ENCODE peak calls at places on chromosome 9, in seven cellular contexts. M, B, H, E, I, G and N are unnamed samples.

GRCh38 chr9:35976726-35977125 is 18.8 kb upstream of the OR2S2 start:
- DNase-seq in M (no peak), B (no peak), H (no peak), E (no peak), I (no peak), G (no peak), N (no peak)

GRCh38 chr9:123742009-123742767 is 187.7 kb downstream of the DENND1A start:
- DNase-seq in M (no peak), B (no peak), H (peak), E (no peak), I (no peak), G (no peak), N (no peak)

GRCh38 chr9:133730994-133731715 is 7.0 kb downstream of the SARDH start:
- DNase-seq in M (no peak), B (no peak), H (no peak), E (no peak), I (no peak), G (no peak), N (no peak)

GRCh38 chr9:134682026-134682425 is 40.4 kb downstream of the COL5A1 start:
- DNase-seq in M (no peak), B (no peak), H (no peak), E (no peak), I (no peak), G (no peak), N (no peak)

GRCh38 chr9:106376689-106377088 is 486.3 kb upstream of the ZNF462 start:
- DNase-seq in M (no peak), B (no peak), H (no peak), E (peak), I (no peak), G (no peak), N (no peak)

GRCh38 chr9:28774433-28775029 is 1201.2 kb upstream of the C9orf72 start:
- DNase-seq in M (no peak), B (no peak), H (no peak), E (peak), I (peak), G (no peak), N (no peak)

GRCh38 chr9:6645153-6646027 is at the start of gene GLDC:
- DNase-seq in M (no peak), B (peak), H (peak), E (peak), I (peak), G (peak), N (no peak)

GRCh38 chr9:101438523-101438922 is 2.9 kb upstream of the ALDOB start:
- DNase-seq in M (no peak), B (no peak), H (no peak), E (no peak), I (no peak), G (no peak), N (no peak)

GRCh38 chr9:71285191-71285656 is 163.8 kb upstream of the TRPM3 start:
- DNase-seq in M (no peak), B (no peak), H (peak), E (peak), I (peak), G (peak), N (no peak)

GRCh38 chr9:96317335-96317980 is 15.5 kb upstream of the HSD17B3 start:
- DNase-seq in M (no peak), B (no peak), H (peak), E (peak), I (peak), G (peak), N (no peak)

DNA sequence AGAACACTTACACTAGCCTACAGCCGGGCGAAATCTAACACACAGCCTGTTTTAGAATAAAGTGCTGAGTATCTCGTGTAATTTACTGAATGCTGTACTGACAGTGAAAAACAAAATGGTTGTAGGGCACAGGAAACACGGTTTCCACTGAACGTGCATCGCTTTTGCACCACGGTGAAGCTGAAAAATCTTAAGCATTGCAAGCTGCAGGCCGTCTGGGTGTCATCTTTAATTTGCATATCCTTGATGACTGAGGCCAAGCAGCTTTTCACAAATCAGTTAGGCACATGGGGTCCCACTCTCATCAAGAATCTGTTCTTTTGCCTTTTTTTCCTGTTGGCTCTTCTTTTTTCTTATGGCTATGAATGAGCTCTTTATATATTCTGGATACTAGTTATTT is 58.2 kb downstream of the CAMSAP1 start:
- DNase-seq in M (no peak), B (no peak), H (no peak), E (no peak), I (no peak), G (no peak), N (no peak)
- H3K4me3 ChIP-seq in M (no peak), B (no peak), H (no peak), E (no peak), I (no peak), G (no peak), N (no peak)

GRCh38 chr9:132243156-132244074 is 81.6 kb downstream of the NTNG2 start:
- DNase-seq in M (no peak), B (no peak), H (no peak), E (no peak), I (no peak), G (no peak), N (no peak)
- TF ChIP-seq CTCF in M (no peak), B (no peak), H (no peak), E (peak), I (no peak), G (no peak), N (no peak)

DNA sequence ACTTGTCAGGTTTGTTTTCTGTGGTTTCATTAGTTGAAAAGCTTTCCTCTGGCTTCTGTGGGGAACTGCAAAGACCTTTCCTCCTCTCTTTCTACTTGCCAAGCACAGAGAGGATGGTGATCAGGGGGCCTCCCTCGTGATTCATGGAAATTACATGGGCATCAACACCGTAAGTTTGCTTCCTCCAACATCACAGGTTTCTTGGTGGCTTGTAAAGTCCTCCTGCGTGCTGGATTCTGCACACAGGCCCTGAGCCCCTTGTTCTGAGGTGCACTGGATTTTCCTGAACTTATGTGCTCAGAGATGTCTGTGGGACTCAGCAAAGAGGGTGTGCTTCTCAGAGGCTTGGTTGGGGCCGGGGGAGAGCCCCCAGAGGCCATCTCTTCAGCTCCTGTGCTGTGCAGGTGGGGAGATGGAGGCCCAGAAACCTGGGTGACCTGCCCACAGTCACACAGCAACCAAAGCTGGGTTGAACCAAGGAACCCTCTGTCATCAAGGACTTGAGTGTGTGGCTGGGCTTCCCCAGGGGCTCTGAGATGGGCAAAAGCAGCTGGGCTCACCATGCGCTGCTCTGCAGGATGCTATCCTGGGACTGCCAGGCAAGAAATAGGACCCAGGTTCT is 36.5 kb downstream of the RGS3 start:
- DNase-seq in M (no peak), B (peak), H (no peak), E (no peak), I (no peak), G (no peak), N (no peak)
- H3K27ac ChIP-seq in M (peak), B (no peak), H (no peak), E (no peak), I (no peak), G (no peak), N (peak)

DNA sequence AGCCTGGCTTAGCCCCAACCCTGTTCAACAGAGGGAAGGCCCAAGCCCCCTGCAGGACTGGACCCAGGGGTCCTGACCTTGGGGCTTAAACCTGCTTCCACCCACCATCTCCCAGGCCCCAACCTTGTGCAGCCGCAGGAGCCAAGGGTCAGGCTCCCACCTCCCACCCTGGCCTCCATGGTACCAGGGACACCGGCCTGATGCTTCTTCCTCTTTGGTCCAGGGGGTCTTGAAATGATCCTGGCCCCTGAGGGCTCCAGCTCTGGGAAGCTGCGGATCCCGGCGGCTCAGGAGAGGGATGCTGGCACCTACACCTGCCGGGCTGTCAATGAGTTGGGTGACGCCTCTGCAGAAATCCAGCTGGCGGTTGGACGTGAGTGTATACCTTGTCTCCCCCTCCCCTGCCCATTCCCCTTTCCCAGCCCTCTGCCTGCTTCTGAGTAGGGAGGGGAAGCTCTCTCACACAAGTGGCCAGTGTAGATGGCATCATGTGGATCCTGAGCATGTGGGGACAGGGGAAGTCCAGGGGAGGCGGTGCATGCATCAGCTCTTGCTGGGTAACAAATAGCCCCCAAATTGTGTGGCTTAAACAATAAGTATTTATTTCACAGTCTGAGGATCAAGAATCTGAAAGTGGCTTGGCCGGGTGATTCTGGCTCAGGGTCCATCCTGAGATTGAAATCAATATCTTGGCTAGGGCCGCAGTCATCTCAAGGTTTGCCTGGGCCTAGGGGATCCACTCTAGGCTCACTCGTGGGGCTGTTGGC is 44.3 kb downstream of the HMCN2 start:
- DNase-seq in M (no peak), B (no peak), H (no peak), E (no peak), I (no peak), G (no peak), N (no peak)
- H3K4me3 ChIP-seq in M (no peak), B (no peak), H (no peak), E (no peak), I (no peak), G (no peak), N (no peak)

GRCh38 chr9:93531374-93531773 is 45.0 kb upstream of the PHF2 start:
- DNase-seq in M (no peak), B (no peak), H (no peak), E (no peak), I (no peak), G (no peak), N (no peak)
- TF ChIP-seq CTCF in M (no peak), B (no peak), H (no peak), E (peak), I (no peak), G (peak), N (peak)